ENCODE peak calls at places on chromosomes 16 and 17, in five cellular contexts. M is left colon; L is pancreas; E is PC-3; A is effector memory CD8-positive, alpha-beta T cell. Q is an unnamed sample.

GRCh38 chr16:87540072-87540976 is 47.5 kb upstream of the ZCCHC14 start:
- ATAC-seq in E (no peak), M (no peak), L (peak), A (no peak), Q (no peak)

GRCh38 chr17:79572136-79572915 is 38.5 kb downstream of the RBFOX3 start:
- ATAC-seq in A (no peak), E (no peak), L (no peak), M (no peak), Q (no peak)

GRCh38 chr17:20203761-20204263 is 194.7 kb downstream of the SPECC1 start:
- ATAC-seq in A (no peak), E (no peak), L (no peak), M (peak), Q (peak)

GRCh38 chr17:45573915-45574314 is 83.4 kb upstream of the PLEKHM1 start:
- ATAC-seq in E (no peak), L (no peak), A (no peak), M (no peak), Q (no peak)

GRCh38 chr16:82735176-82735575 is 108.4 kb downstream of the CDH13 start:
- ATAC-seq in M (no peak), A (no peak), E (no peak), L (peak), Q (no peak)

GRCh38 chr16:81614654-81615359 is 164.3 kb upstream of the PLCG2 start:
- ATAC-seq in A (no peak), E (no peak), M (no peak), L (no peak), Q (no peak)

GRCh38 chr17:75105269-75106080 is 4.3 kb upstream of the ARMC7 start:
- ATAC-seq in A (no peak), E (peak), L (peak), M (peak), Q (peak)

GRCh38 chr17:61157246-61157887 is 242.3 kb upstream of the TBX2 start:
- ATAC-seq in M (no peak), E (peak), L (no peak), A (no peak), Q (no peak)

GRCh38 chr16:80300876-80301275 is 239.9 kb upstream of the DYNLRB2 start:
- ATAC-seq in E (no peak), A (no peak), M (no peak), L (peak), Q (no peak)

GRCh38 chr16:89784409-89784808 is 32.0 kb downstream of the FANCA start:
- ATAC-seq in E (no peak), L (no peak), M (no peak), A (peak), Q (no peak)

GRCh38 chr17:19290047-19290705 is 53.0 kb downstream of the EPN2 start:
- ATAC-seq in A (no peak), M (no peak), E (no peak), L (no peak), Q (no peak)

GRCh38 chr17:27207073-27207511 is 86.8 kb upstream of the WSB1 start:
- ATAC-seq in M (peak), E (peak), A (no peak), L (no peak), Q (peak)

GRCh38 chr17:78437508-78438169 is 59.2 kb downstream of the PGS1 start:
- ATAC-seq in L (no peak), A (no peak), M (no peak), E (no peak), Q (no peak)

GRCh38 chr16:31458073-31458834 is 1.0 kb upstream of the ARMC5 start:
- ATAC-seq in A (peak), E (no peak), L (peak), M (peak), Q (peak)

GRCh38 chr16:23914935-23915549 is 79.3 kb downstream of the PRKCB start:
- ATAC-seq in L (no peak), M (no peak), E (no peak), A (no peak), Q (no peak)

GRCh38 chr16:85707528-85708095 is 18.9 kb upstream of the GINS2 start:
- ATAC-seq in L (no peak), A (no peak), E (no peak), M (peak), Q (no peak)

GRCh38 chr16:56505174-56505573 is 14.7 kb downstream of the BBS2 start:
- ATAC-seq in A (no peak), E (no peak), M (no peak), L (no peak), Q (no peak)

GRCh38 chr17:11028349-11028748 is 190.5 kb upstream of the PIRT start:
- ATAC-seq in A (no peak), L (no peak), E (no peak), M (peak), Q (peak)

GRCh38 chr17:66487933-66488572 is 185.6 kb downstream of the PRKCA start:
- ATAC-seq in A (no peak), M (peak), E (no peak), L (no peak), Q (no peak)

GRCh38 chr16:83113317-83113716 is 486.5 kb downstream of the CDH13 start:
- ATAC-seq in E (no peak), M (no peak), L (peak), A (no peak), Q (peak)

GRCh38 chr17:39791296-39791992 is 53.7 kb downstream of the GRB7 start:
- ATAC-seq in A (peak), E (no peak), L (no peak), M (no peak), Q (no peak)

GRCh38 chr16:79278506-79278905 is 322.0 kb downstream of the MAF start:
- ATAC-seq in E (no peak), A (peak), M (no peak), L (no peak), Q (no peak)

GRCh38 chr16:47358816-47359215 is 102.0 kb downstream of the ITFG1 start:
- ATAC-seq in E (peak), M (no peak), A (no peak), L (no peak), Q (no peak)

GRCh38 chr17:841313-841712 is 59.2 kb downstream of the MRM3 start:
- ATAC-seq in A (no peak), E (no peak), L (peak), M (no peak), Q (peak)

GRCh38 chr17:39820541-39820940 is 43.6 kb downstream of the IKZF3 start:
- ATAC-seq in L (no peak), E (no peak), M (peak), A (no peak), Q (no peak)

GRCh38 chr16:47043970-47044684 is 70.7 kb upstream of the DNAJA2 start:
- ATAC-seq in M (no peak), L (no peak), A (no peak), E (no peak), Q (no peak)

GRCh38 chr17:36592316-36592710 is 634 bp downstream of the DHRS11 start:
- ATAC-seq in L (peak), M (peak), E (peak), A (no peak), Q (peak)

GRCh38 chr16:1691276-1691675 is 13.2 kb downstream of the JPT2 start:
- ATAC-seq in L (no peak), E (peak), M (no peak), A (no peak), Q (peak)

GRCh38 chr17:38724337-38724988 is 5.7 kb upstream of the CISD3 start:
- ATAC-seq in E (no peak), M (peak), L (peak), A (peak), Q (no peak)

GRCh38 chr17:81049372-81049911 is 14.5 kb downstream of the BAIAP2 start:
- ATAC-seq in E (no peak), L (no peak), A (peak), M (no peak), Q (no peak)

GRCh38 chr17:49548051-49548505 is 27.6 kb upstream of the NXPH3 start:
- ATAC-seq in L (no peak), M (no peak), A (no peak), E (no peak), Q (no peak)

GRCh38 chr17:81713556-81714411 is 1.7 kb downstream of the SLC25A10 start:
- ATAC-seq in L (peak), M (peak), E (peak), A (no peak), Q (no peak)

GRCh38 chr16:74297296-74297665 is 667 bp downstream of the PSMD7 start:
- ATAC-seq in E (peak), A (no peak), M (peak), L (peak), Q (peak)

GRCh38 chr16:14371778-14372431 is 258.2 kb downstream of the PARN start:
- ATAC-seq in M (no peak), E (peak), L (no peak), A (no peak), Q (no peak)

Q was measured in esophagus mucosa.